ENCODE peak calls at places on chromosomes 12 and 14, in eight cellular contexts. One of them, this sample, is unnamed.

GRCh38 chr12:94805749-94806148 is 155.4 kb upstream of the TMCC3 start:
- DNase-seq in NCI-H1417 treated with DMSO at 0.1 percent for 48 hours: no peak
- DNase-seq in AG08395: peak
- DNase-seq in progenitor cell of endocrine pancreas: no peak
- DNase-seq in hypothalamus: no peak
- DNase-seq in cardiac muscle cell: no peak
- DNase-seq in HCT116: no peak
- DNase-seq in PC-3: no peak
- DNase-seq in this sample: no peak

GRCh38 chr12:1890810-1891209 is 27.6 kb downstream of the CACNA2D4 start:
- DNase-seq in NCI-H1417 treated with DMSO at 0.1 percent for 48 hours: no peak
- DNase-seq in cardiac muscle cell: no peak
- DNase-seq in progenitor cell of endocrine pancreas: no peak
- DNase-seq in HCT116: no peak
- DNase-seq in PC-3: no peak
- DNase-seq in hypothalamus: no peak
- DNase-seq in AG08395: no peak
- DNase-seq in this sample: no peak

GRCh38 chr12:19867970-19868369 is 428.7 kb downstream of the AEBP2 start:
- DNase-seq in NCI-H1417 treated with DMSO at 0.1 percent for 48 hours: no peak
- DNase-seq in hypothalamus: no peak
- DNase-seq in cardiac muscle cell: no peak
- DNase-seq in progenitor cell of endocrine pancreas: no peak
- DNase-seq in HCT116: no peak
- DNase-seq in PC-3: no peak
- DNase-seq in AG08395: no peak
- DNase-seq in this sample: no peak

GRCh38 chr14:23438130-23438893 is 2.9 kb upstream of the MYH7 start:
- DNase-seq in hypothalamus: no peak
- DNase-seq in AG08395: no peak
- DNase-seq in cardiac muscle cell: peak
- DNase-seq in NCI-H1417 treated with DMSO at 0.1 percent for 48 hours: no peak
- DNase-seq in PC-3: no peak
- DNase-seq in progenitor cell of endocrine pancreas: no peak
- DNase-seq in HCT116: no peak
- DNase-seq in this sample: peak

GRCh38 chr14:70333703-70334102 is 25.8 kb downstream of the COX16 start:
- DNase-seq in progenitor cell of endocrine pancreas: no peak
- DNase-seq in AG08395: no peak
- DNase-seq in hypothalamus: no peak
- DNase-seq in NCI-H1417 treated with DMSO at 0.1 percent for 48 hours: no peak
- DNase-seq in cardiac muscle cell: no peak
- DNase-seq in HCT116: no peak
- DNase-seq in PC-3: no peak
- DNase-seq in this sample: no peak

GRCh38 chr14:72590577-72590976 is 303.3 kb downstream of the DPF3 start:
- DNase-seq in HCT116: no peak
- DNase-seq in progenitor cell of endocrine pancreas: no peak
- DNase-seq in AG08395: no peak
- DNase-seq in cardiac muscle cell: no peak
- DNase-seq in PC-3: no peak
- DNase-seq in NCI-H1417 treated with DMSO at 0.1 percent for 48 hours: no peak
- DNase-seq in hypothalamus: no peak
- DNase-seq in this sample: no peak

GRCh38 chr12:52076811-52077210 is 2.7 kb upstream of the SMIM41 start:
- DNase-seq in progenitor cell of endocrine pancreas: no peak
- DNase-seq in HCT116: no peak
- DNase-seq in PC-3: no peak
- DNase-seq in AG08395: no peak
- DNase-seq in hypothalamus: no peak
- DNase-seq in cardiac muscle cell: no peak
- DNase-seq in NCI-H1417 treated with DMSO at 0.1 percent for 48 hours: no peak
- DNase-seq in this sample: no peak

GRCh38 chr12:5797661-5798060 is 147.4 kb downstream of the ANO2 start:
- DNase-seq in AG08395: no peak
- DNase-seq in cardiac muscle cell: no peak
- DNase-seq in NCI-H1417 treated with DMSO at 0.1 percent for 48 hours: no peak
- DNase-seq in hypothalamus: no peak
- DNase-seq in PC-3: no peak
- DNase-seq in HCT116: no peak
- DNase-seq in progenitor cell of endocrine pancreas: no peak
- DNase-seq in this sample: no peak

GRCh38 chr12:88579941-88580871 is at the start of gene KITLG:
- DNase-seq in progenitor cell of endocrine pancreas: peak
- DNase-seq in hypothalamus: peak
- DNase-seq in PC-3: peak
- DNase-seq in AG08395: peak
- DNase-seq in cardiac muscle cell: peak
- DNase-seq in NCI-H1417 treated with DMSO at 0.1 percent for 48 hours: peak
- DNase-seq in HCT116: peak
- DNase-seq in this sample: peak

This sample was measured in NCI-H82.